ENCODE peak calls at places on chromosome 3, in nine cellular contexts. L, J, N, T, W, M, C, F and Q are unnamed samples.

GRCh38 chr3:37993067-37993809 is 2.7 kb downstream of the VILL start:
- DNase-seq in T (no peak), M (no peak), W (no peak), F (no peak), C (no peak), L (no peak), J (peak), N (no peak), Q (no peak)

GRCh38 chr3:192929755-192930491 is 12.3 kb upstream of the MB21D2 start:
- DNase-seq in M (no peak), W (no peak), F (no peak), N (no peak), C (no peak), L (no peak), T (no peak), J (no peak), Q (no peak)

GRCh38 chr3:120801484-120801883 is 58.9 kb downstream of the GTF2E1 start:
- DNase-seq in M (no peak), W (no peak), N (no peak), F (no peak), T (no peak), J (no peak), C (no peak), L (no peak), Q (no peak)

GRCh38 chr3:114128826-114129225 is 50.0 kb downstream of the DRD3 start:
- DNase-seq in F (no peak), W (no peak), M (no peak), N (no peak), L (no peak), C (no peak), J (no peak), T (no peak), Q (no peak)

GRCh38 chr3:150253622-150254021 is 154.5 kb upstream of the TSC22D2 start:
- DNase-seq in T (no peak), N (peak), F (peak), J (no peak), W (no peak), L (no peak), M (no peak), C (no peak), Q (no peak)

GRCh38 chr3:44323341-44323955 is 15.1 kb upstream of the TCAIM start:
- DNase-seq in T (peak), J (peak), F (peak), N (peak), M (peak), W (peak), C (no peak), L (peak), Q (peak)

GRCh38 chr3:134659391-134660045 is 8.7 kb upstream of the KY start:
- DNase-seq in T (no peak), N (peak), M (no peak), W (no peak), L (no peak), F (no peak), C (no peak), J (no peak), Q (no peak)

GRCh38 chr3:46970391-46971091 is 6.0 kb downstream of the CCDC12 start:
- DNase-seq in C (no peak), T (no peak), N (peak), M (peak), J (no peak), L (no peak), W (no peak), F (peak), Q (no peak)

GRCh38 chr3:17023006-17023664 is 138.4 kb downstream of the PLCL2 start:
- DNase-seq in T (no peak), C (no peak), N (no peak), F (peak), J (no peak), L (peak), W (no peak), M (no peak), Q (no peak)

GRCh38 chr3:49703443-49703927 is 14.1 kb downstream of the RNF123 start:
- DNase-seq in C (no peak), F (peak), T (peak), M (no peak), L (peak), W (peak), J (peak), N (peak), Q (no peak)

GRCh38 chr3:49705390-49705960 is 14.0 kb downstream of the AMIGO3 start:
- DNase-seq in N (no peak), W (no peak), M (no peak), T (no peak), C (no peak), J (no peak), F (no peak), L (no peak), Q (no peak)

GRCh38 chr3:49702672-49703071 is 13.3 kb downstream of the RNF123 start:
- DNase-seq in L (no peak), F (no peak), J (no peak), W (no peak), C (no peak), N (no peak), T (no peak), M (no peak), Q (no peak)

GRCh38 chr3:49704629-49705028 is 14.9 kb downstream of the AMIGO3 start:
- DNase-seq in M (no peak), J (no peak), L (no peak), N (no peak), C (no peak), T (no peak), W (no peak), F (no peak), Q (no peak)

GRCh38 chr3:49703956-49704355 is 14.6 kb downstream of the RNF123 start:
- DNase-seq in C (no peak), W (no peak), J (no peak), T (no peak), M (no peak), L (no peak), N (no peak), F (no peak), Q (no peak)
- TF ChIP-seq CTCF in C (no peak), W (no peak), J (no peak), T (no peak), M (no peak), L (no peak), N (no peak), F (no peak), Q (no peak)

GRCh38 chr3:141737828-141738635 is at the start of gene RNF7:
- DNase-seq in T (peak), W (peak), N (peak), L (peak), M (peak), F (peak), J (peak), C (peak), Q (peak)
- TF ChIP-seq POLR2A in T (peak), W (peak), N (no peak), L (peak), M (peak), F (peak), J (peak), C (peak), Q (no peak)

GRCh38 chr3:101230618-101231017 is 89.8 kb downstream of the IMPG2 start:
- DNase-seq in C (no peak), F (no peak), M (no peak), T (no peak), J (no peak), W (no peak), L (no peak), N (no peak), Q (no peak)
- H3K4me3 ChIP-seq in C (no peak), F (no peak), M (no peak), T (no peak), J (no peak), W (no peak), L (no peak), N (no peak), Q (no peak)

GRCh38 chr3:105466072-105466471 is 99.4 kb downstream of the ALCAM start:
- DNase-seq in L (no peak), W (no peak), T (no peak), F (no peak), J (no peak), M (no peak), N (no peak), C (no peak), Q (no peak)

GRCh38 chr3:105459566-105460290 is 93.0 kb downstream of the ALCAM start:
- DNase-seq in F (no peak), J (no peak), C (no peak), N (no peak), W (no peak), L (peak), T (no peak), M (no peak), Q (no peak)

GRCh38 chr3:105470851-105471250 is 104.1 kb downstream of the ALCAM start:
- DNase-seq in C (no peak), N (no peak), T (no peak), F (no peak), M (no peak), J (no peak), L (peak), W (no peak), Q (no peak)

GRCh38 chr3:105466495-105467080 is 99.9 kb downstream of the ALCAM start:
- DNase-seq in L (no peak), W (no peak), N (no peak), C (no peak), F (no peak), T (no peak), M (no peak), J (no peak), Q (no peak)

GRCh38 chr3:105465251-105465853 is 98.6 kb downstream of the ALCAM start:
- DNase-seq in M (no peak), T (no peak), N (no peak), F (no peak), C (no peak), J (no peak), L (no peak), W (no peak), Q (no peak)
- TF ChIP-seq CTCF in M (no peak), T (no peak), N (no peak), F (no peak), C (no peak), J (no peak), L (no peak), W (no peak), Q (no peak)

GRCh38 chr3:49902511-49903345 is 945 bp downstream of the MST1R start:
- DNase-seq in M (no peak), L (no peak), T (no peak), F (no peak), J (no peak), N (no peak), C (no peak), W (no peak), Q (no peak)

GRCh38 chr3:49901351-49902339 is 2.0 kb downstream of the MST1R start:
- DNase-seq in L (peak), T (no peak), F (no peak), M (no peak), W (no peak), C (no peak), J (no peak), N (no peak), Q (no peak)

GRCh38 chr3:49903451-49904424 is at the start of gene MST1R:
- DNase-seq in J (peak), W (peak), F (peak), T (peak), L (no peak), C (peak), M (peak), N (peak), Q (peak)

GRCh38 chr3:49899815-49900214 is 3.9 kb downstream of the MST1R start:
- DNase-seq in W (no peak), N (no peak), L (no peak), C (no peak), T (no peak), J (no peak), M (no peak), F (no peak), Q (no peak)

GRCh38 chr3:49900491-49901153 is 3.1 kb downstream of the MST1R start:
- DNase-seq in W (peak), L (peak), J (no peak), F (peak), T (peak), N (peak), C (no peak), M (no peak), Q (peak)
- TF ChIP-seq POLR2A in W (no peak), L (no peak), J (no peak), F (no peak), T (no peak), N (no peak), C (no peak), M (no peak), Q (no peak)